ENCODE peak calls at places on chromosomes 5 and 9, in ten cellular contexts. A is astrocyte of the spinal cord; R is activated B cell treated with CpG ODN at 0.5 μM for 24 hours; K is neural crest cell; G is Peyer's patch; V is CD8-positive, alpha-beta T cell; H is lower leg skin; M is AG09319; Z is choroid plexus epithelial cell; S is GM13977. X is an unnamed sample.

GRCh38 chr5:140101179-140101578 is 12.7 kb upstream of the PURA start:
- DNase-seq in K (no peak), R (no peak), M (no peak), V (no peak), H (no peak), S (no peak), A (no peak), Z (no peak), G (no peak), X (no peak)

GRCh38 chr5:66958984-66959641 is 237.5 kb downstream of the CD180 start:
- DNase-seq in M (no peak), R (no peak), K (peak), G (no peak), H (no peak), Z (peak), V (no peak), A (peak), S (no peak), X (no peak)

GRCh38 chr9:114177423-114178064 is 22.2 kb downstream of the COL27A1 start:
- DNase-seq in H (no peak), V (no peak), G (no peak), R (no peak), M (no peak), S (no peak), Z (peak), K (no peak), A (peak), X (no peak)

GRCh38 chr5:172005708-172006377 is 595 bp downstream of the FBXW11 start:
- DNase-seq in H (no peak), R (no peak), M (no peak), Z (no peak), S (peak), K (peak), V (peak), G (peak), A (peak), X (no peak)

GRCh38 chr5:57324159-57324558 is 150.3 kb downstream of the GPBP1 start:
- DNase-seq in K (peak), V (no peak), R (no peak), G (no peak), M (no peak), A (no peak), S (no peak), Z (no peak), H (no peak), X (no peak)

GRCh38 chr9:72899734-72900477 is 52.9 kb downstream of the ALDH1A1 start:
- DNase-seq in A (no peak), K (no peak), M (no peak), S (no peak), V (no peak), G (no peak), R (no peak), H (no peak), Z (no peak), X (no peak)

GRCh38 chr5:179916523-179916922 is 8.8 kb upstream of the TBC1D9B start:
- DNase-seq in A (no peak), V (no peak), H (no peak), M (no peak), S (no peak), Z (no peak), K (no peak), R (no peak), G (no peak), X (no peak)

GRCh38 chr9:114317665-114318357 is 5.1 kb upstream of the ORM1 start:
- DNase-seq in M (peak), V (no peak), G (peak), R (no peak), K (no peak), S (no peak), A (peak), Z (peak), H (no peak), X (peak)

GRCh38 chr9:93129691-93130500 is 4.2 kb downstream of the NINJ1 start:
- DNase-seq in A (no peak), R (no peak), Z (no peak), K (no peak), H (no peak), G (no peak), V (no peak), S (no peak), M (no peak), X (no peak)

GRCh38 chr9:101477736-101478135 is 42.2 kb upstream of the ALDOB start:
- DNase-seq in K (no peak), S (no peak), Z (peak), A (peak), M (no peak), V (no peak), H (peak), G (no peak), R (no peak), X (no peak)

GRCh38 chr9:29044959-29045358 is 1471.7 kb upstream of the C9orf72 start:
- DNase-seq in V (no peak), A (no peak), S (no peak), Z (peak), H (no peak), R (no peak), G (no peak), M (no peak), K (no peak), X (no peak)

GRCh38 chr5:150590979-150591411 is 49.5 kb upstream of the SYNPO start:
- DNase-seq in S (no peak), R (no peak), M (no peak), K (no peak), V (no peak), Z (no peak), H (no peak), A (no peak), G (no peak), X (peak)

GRCh38 chr5:68554566-68555279 is 339.2 kb downstream of the PIK3R1 start:
- DNase-seq in H (peak), G (peak), K (no peak), Z (peak), S (no peak), M (peak), V (no peak), R (no peak), A (peak), X (no peak)

GRCh38 chr5:36723921-36724320 is 117.5 kb downstream of the SLC1A3 start:
- DNase-seq in R (peak), K (no peak), V (no peak), G (peak), M (no peak), A (no peak), Z (peak), S (peak), H (no peak), X (no peak)

GRCh38 chr9:125496313-125496838 is 210.6 kb downstream of the MAPKAP1 start:
- DNase-seq in K (no peak), V (no peak), A (no peak), Z (no peak), M (no peak), R (no peak), G (no peak), S (no peak), H (no peak), X (no peak)

GRCh38 chr5:151178372-151178771 is 20.8 kb upstream of the ANXA6 start:
- DNase-seq in M (no peak), Z (no peak), H (no peak), R (no peak), V (no peak), K (no peak), G (no peak), S (no peak), A (no peak), X (no peak)

GRCh38 chr5:761206-761771 is 23.2 kb downstream of the ZDHHC11B start:
- DNase-seq in A (no peak), S (no peak), G (peak), K (no peak), Z (no peak), R (peak), M (no peak), H (no peak), V (no peak), X (peak)

GRCh38 chr5:167720676-167721260 is 570.7 kb upstream of the WWC1 start:
- DNase-seq in A (peak), K (no peak), V (no peak), H (no peak), Z (peak), R (no peak), S (no peak), M (no peak), G (no peak), X (no peak)

GRCh38 chr9:35748858-35749514 is at the start of the genes GBA2 and RGP1:
- DNase-seq in M (no peak), S (peak), V (peak), R (peak), A (peak), Z (peak), G (peak), K (peak), H (no peak), X (no peak)

GRCh38 chr9:88828018-88828417 is 163.2 kb upstream of the S1PR3 start:
- DNase-seq in K (no peak), M (no peak), V (no peak), A (no peak), G (no peak), S (peak), R (no peak), Z (no peak), H (no peak), X (no peak)

GRCh38 chr5:80216753-80217596 is 38.9 kb downstream of the SERINC5 start:
- DNase-seq in G (no peak), H (peak), K (no peak), M (no peak), R (no peak), Z (no peak), S (no peak), A (no peak), V (no peak), X (no peak)

GRCh38 chr5:9483251-9483650 is 62.6 kb downstream of the SEMA5A start:
- DNase-seq in H (no peak), G (no peak), R (no peak), A (no peak), K (no peak), Z (peak), V (no peak), M (no peak), S (no peak), X (no peak)

GRCh38 chr9:27442464-27442863 is 81.6 kb upstream of the IFNK start:
- DNase-seq in H (no peak), Z (no peak), M (no peak), G (peak), K (no peak), V (no peak), R (no peak), A (no peak), S (no peak), X (no peak)

GRCh38 chr5:107743357-107744000 is 72.7 kb upstream of the EFNA5 start:
- DNase-seq in V (no peak), A (peak), H (no peak), M (no peak), G (no peak), S (no peak), Z (peak), R (no peak), K (no peak), X (no peak)

GRCh38 chr9:133533878-133534277 is 626 bp upstream of the ADAMTSL2 start:
- DNase-seq in H (no peak), S (peak), G (no peak), Z (no peak), A (no peak), K (no peak), V (no peak), M (no peak), R (no peak), X (no peak)

GRCh38 chr9:131037336-131038255 is 28.6 kb downstream of the LAMC3 start:
- DNase-seq in V (no peak), G (no peak), K (no peak), M (no peak), R (no peak), Z (peak), S (peak), H (no peak), A (no peak), X (no peak)

GRCh38 chr9:89549031-89549644 is 51.2 kb upstream of the SEMA4D start:
- DNase-seq in K (peak), S (peak), H (peak), R (peak), V (peak), A (peak), Z (peak), M (peak), G (peak), X (no peak)

GRCh38 chr5:53997736-53998627 is 312.4 kb downstream of the ARL15 start:
- DNase-seq in H (no peak), A (no peak), M (no peak), S (no peak), K (no peak), V (no peak), G (no peak), Z (no peak), R (no peak), X (no peak)

GRCh38 chr9:104700306-104700705 is 6.0 kb downstream of the OR13D1 start:
- DNase-seq in M (no peak), K (no peak), H (no peak), R (no peak), G (no peak), V (no peak), Z (no peak), S (no peak), A (no peak), X (no peak)

GRCh38 chr5:14504332-14504727 is 77.3 kb upstream of the OTULINL start:
- DNase-seq in A (no peak), H (no peak), K (no peak), R (no peak), V (no peak), Z (no peak), G (no peak), M (no peak), S (no peak), X (no peak)

GRCh38 chr9:36656842-36657241 is 84.1 kb downstream of the MELK start:
- DNase-seq in K (no peak), M (no peak), H (no peak), A (no peak), V (no peak), G (no peak), Z (no peak), R (no peak), S (no peak), X (no peak)

GRCh38 chr9:2180704-2181103 is 165.6 kb downstream of the SMARCA2 start:
- DNase-seq in R (no peak), S (no peak), A (no peak), V (no peak), K (no peak), Z (peak), H (no peak), G (no peak), M (no peak), X (no peak)

GRCh38 chr9:2178034-2178734 is 163.0 kb downstream of the SMARCA2 start:
- DNase-seq in A (no peak), S (no peak), R (no peak), V (no peak), G (no peak), Z (no peak), K (no peak), M (no peak), H (no peak), X (no peak)

GRCh38 chr9:2180171-2180570 is 165.0 kb downstream of the SMARCA2 start:
- DNase-seq in A (no peak), G (no peak), H (no peak), Z (no peak), K (no peak), M (no peak), R (no peak), S (no peak), V (no peak), X (no peak)

GRCh38 chr9:2181794-2182193 is 166.6 kb downstream of the SMARCA2 start:
- DNase-seq in H (no peak), Z (peak), V (no peak), M (no peak), K (peak), S (no peak), R (no peak), G (peak), A (peak), X (no peak)

GRCh38 chr9:2179557-2179956 is 164.4 kb downstream of the SMARCA2 start:
- DNase-seq in M (no peak), G (no peak), S (no peak), V (no peak), Z (no peak), A (no peak), R (no peak), H (no peak), K (no peak), X (no peak)
- TF ChIP-seq CTCF in M (no peak), G (no peak), S (no peak), V (no peak), Z (no peak), A (no peak), R (no peak), H (no peak), K (no peak), X (peak)

DNA sequence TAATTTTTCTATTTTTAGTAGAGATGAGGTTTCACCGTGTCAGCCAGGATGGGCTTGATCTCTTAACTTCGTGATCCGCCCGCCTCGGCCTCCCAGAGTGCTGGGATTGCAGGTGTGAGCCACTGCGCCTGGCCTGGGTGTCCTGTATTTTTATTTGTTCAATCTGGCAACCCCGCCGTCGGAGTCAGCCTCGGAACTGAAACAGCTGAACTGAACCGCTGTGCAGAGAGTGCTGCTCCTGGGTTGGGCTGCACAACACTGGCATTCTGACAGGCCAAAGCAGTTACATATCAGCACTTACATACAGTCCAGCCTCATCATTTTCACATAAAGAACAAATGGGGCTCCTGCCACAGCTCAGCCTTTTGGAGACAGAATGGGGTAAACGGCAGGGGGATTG is 185.6 kb downstream of the C9orf50 start:
- DNase-seq in K (no peak), H (no peak), A (no peak), M (no peak), R (no peak), S (no peak), Z (no peak), G (no peak), V (no peak), X (no peak)
- TF ChIP-seq CTCF in K (no peak), H (no peak), A (no peak), M (no peak), R (no peak), S (no peak), Z (no peak), G (no peak), V (no peak), X (no peak)

GRCh38 chr5:123875444-123876264 is 363.7 kb downstream of the CSNK1G3 start:
- DNase-seq in M (no peak), R (no peak), H (no peak), S (no peak), Z (no peak), V (no peak), G (no peak), K (peak), A (peak), X (no peak)
- TF ChIP-seq CTCF in M (no peak), R (no peak), H (no peak), S (no peak), Z (no peak), V (no peak), G (no peak), K (no peak), A (no peak), X (no peak)

GRCh38 chr5:96823060-96823459 is 15.3 kb upstream of the ERAP1 start:
- DNase-seq in K (no peak), M (no peak), Z (no peak), H (no peak), G (no peak), A (no peak), S (no peak), V (no peak), R (no peak), X (no peak)
- TF ChIP-seq CTCF in K (no peak), M (no peak), Z (no peak), H (no peak), G (no peak), A (no peak), S (no peak), V (peak), R (no peak), X (no peak)

X was measured in RWPE2.